ENCODE peak calls at places on chromosomes 16 and 17, in six cellular contexts. S, K, V, P, E and D are unnamed samples.
A peak's percentile ranks its signal among the peaks of the same experiment; 100 is the strongest.

GRCh38 chr16:2966043-2966802 is 2.1 kb downstream of the KREMEN2 start:
- DNase-seq in P (no peak), S (no peak), E (no peak), V (no peak), K (no peak), D (no peak)

GRCh38 chr16:31537362-31537921 is 9.7 kb downstream of the AHSP start:
- DNase-seq in E (no peak), S (no peak), V (no peak), K (no peak), P (no peak), D (no peak)

GRCh38 chr17:8563981-8564602 is 66.4 kb downstream of the MYH10 start:
- DNase-seq in P (no peak), K (peak; percentile 4), E (no peak), S (peak; percentile 68), V (no peak), D (no peak)

GRCh38 chr17:38562903-38563302 is 42.8 kb downstream of the SRCIN1 start:
- DNase-seq in S (no peak), E (no peak), V (no peak), K (no peak), P (no peak), D (no peak)

GRCh38 chr16:55041540-55042234 is 111.0 kb downstream of the IRX5 start:
- DNase-seq in P (no peak), K (no peak), S (no peak), V (no peak), E (no peak), D (no peak)

GRCh38 chr17:64339516-64340475 is 50.9 kb downstream of the PECAM1 start:
- DNase-seq in E (no peak), S (no peak), K (no peak), V (no peak), P (no peak), D (no peak)

GRCh38 chr17:38605852-38606645 is at the start of gene SRCIN1:
- DNase-seq in V (peak; percentile 33), P (no peak), K (no peak), E (peak; percentile 62), S (no peak), D (no peak)

GRCh38 chr16:52613508-52613907 is 66.6 kb upstream of the TOX3 start:
- DNase-seq in P (no peak), K (no peak), E (no peak), S (no peak), V (no peak), D (no peak)

GRCh38 chr17:6995500-6996255 is at the start of gene ALOX12:
- DNase-seq in K (no peak), S (no peak), E (no peak), P (no peak), V (no peak), D (no peak)

GRCh38 chr17:37786481-37786880 is 41.6 kb upstream of the HNF1B start:
- DNase-seq in S (no peak), E (no peak), V (no peak), K (no peak), P (no peak), D (no peak)

GRCh38 chr17:8041980-8042379 is 3.1 kb downstream of the ALOX15B start:
- DNase-seq in E (no peak), P (no peak), K (no peak), V (no peak), S (no peak), D (no peak)

GRCh38 chr16:56401482-56401881 is 23.9 kb downstream of the AMFR start:
- DNase-seq in P (no peak), S (no peak), K (no peak), E (no peak), V (peak; percentile 7), D (no peak)

GRCh38 chr17:73493212-73493814 is 150.9 kb downstream of the SDK2 start:
- DNase-seq in S (no peak), V (no peak), K (no peak), P (no peak), E (no peak), D (no peak)

GRCh38 chr16:57694556-57695377 is at the start of gene DRC7:
- DNase-seq in P (no peak), S (peak; percentile 40), V (peak; percentile 8), K (no peak), E (no peak), D (no peak)

GRCh38 chr17:68238894-68239293 is 8.9 kb upstream of the AMZ2 start:
- DNase-seq in E (no peak), S (no peak), P (no peak), K (no peak), V (no peak), D (no peak)

GRCh38 chr16:15708096-15708495 is 58.1 kb downstream of the NDE1 start:
- DNase-seq in V (no peak), P (no peak), E (no peak), S (no peak), K (peak; percentile 29), D (no peak)

GRCh38 chr17:4980644-4981216 is 6.7 kb downstream of the CAMTA2 start:
- DNase-seq in K (no peak), S (peak; percentile 62), E (no peak), P (no peak), V (peak; percentile 15), D (no peak)

GRCh38 chr17:53588317-53588716 is 234.4 kb upstream of the KIF2B start:
- DNase-seq in K (no peak), S (no peak), P (no peak), V (no peak), E (no peak), D (no peak)

GRCh38 chr16:84839956-84840355 is 20.2 kb downstream of the CRISPLD2 start:
- DNase-seq in S (no peak), P (no peak), E (no peak), V (peak; percentile 79), K (no peak), D (no peak)

GRCh38 chr16:84031556-84031955 is 11.0 kb downstream of the SLC38A8 start:
- DNase-seq in E (no peak), V (no peak), K (no peak), P (no peak), S (no peak), D (no peak)

GRCh38 chr17:57210224-57210553 is 46.1 kb upstream of the MSI2 start:
- DNase-seq in S (no peak), K (no peak), V (peak; percentile 83), E (no peak), P (no peak), D (no peak)

GRCh38 chr16:89149386-89149785 is 22.2 kb upstream of the CDH15 start:
- DNase-seq in S (no peak), E (no peak), P (no peak), V (no peak), K (no peak), D (no peak)